ENCODE peak calls at places on chromosomes 2 and 18, in six cellular contexts. F is AG09319, W is substantia nigra, H is posterior vena cava, Y is tibial artery, D is fibroblast of the conjunctiva. B is an unnamed sample.

GRCh38 chr2:237156131-237156856 is 70.6 kb downstream of the COPS8 start:
- DNase-seq in D (peak), F (peak), W (no peak), H (peak), Y (peak), B (no peak)

GRCh38 chr2:64943387-64944150 is 45.6 kb upstream of the SLC1A4 start:
- DNase-seq in H (peak), F (peak), W (peak), D (peak), Y (peak), B (no peak)

GRCh38 chr2:163528640-163529217 is 207.1 kb downstream of the FIGN start:
- DNase-seq in W (no peak), Y (no peak), H (no peak), F (no peak), D (no peak), B (no peak)

GRCh38 chr2:167596072-167596471 is 651.3 kb downstream of the STK39 start:
- DNase-seq in F (no peak), D (no peak), H (no peak), W (no peak), Y (no peak), B (no peak)

GRCh38 chr2:233426619-233427342 is 72.5 kb downstream of the DGKD start:
- DNase-seq in Y (peak), W (no peak), F (peak), H (no peak), D (peak), B (no peak)

GRCh38 chr18:7488571-7488970 is 78.5 kb upstream of the PTPRM start:
- DNase-seq in W (no peak), F (no peak), D (no peak), H (no peak), Y (no peak), B (no peak)

GRCh38 chr2:173427887-173428683 is 73.4 kb downstream of the CDCA7 start:
- DNase-seq in D (no peak), F (no peak), W (no peak), H (no peak), Y (no peak), B (no peak)

GRCh38 chr18:45887585-45887984 is 62.1 kb downstream of the SIGLEC15 start:
- DNase-seq in Y (no peak), W (no peak), F (no peak), D (no peak), H (no peak), B (no peak)

GRCh38 chr2:171434671-171434980 is 600 bp downstream of the DCAF17 start:
- DNase-seq in D (peak), W (peak), H (no peak), Y (no peak), F (no peak), B (no peak)

GRCh38 chr18:42706618-42707017 is 408.9 kb downstream of the RIT2 start:
- DNase-seq in D (no peak), Y (no peak), F (no peak), H (no peak), W (no peak), B (no peak)

GRCh38 chr2:48059975-48060374 is 153.7 kb upstream of the FBXO11 start:
- DNase-seq in W (no peak), F (no peak), H (no peak), D (no peak), Y (no peak), B (no peak)

GRCh38 chr2:221492606-221493005 is 79.5 kb downstream of the EPHA4 start:
- DNase-seq in H (no peak), W (no peak), D (peak), Y (no peak), F (no peak), B (no peak)

GRCh38 chr2:230779141-230779523 is 66.5 kb downstream of the CAB39 start:
- DNase-seq in W (no peak), Y (no peak), F (no peak), H (no peak), D (no peak), B (no peak)

GRCh38 chr2:42906557-42907380 is 114.4 kb upstream of the HAAO start:
- DNase-seq in F (peak), D (peak), H (peak), W (peak), Y (peak), B (no peak)

GRCh38 chr18:8807502-8807833 is 102.1 kb downstream of the MTCL1 start:
- DNase-seq in W (no peak), Y (no peak), D (no peak), H (no peak), F (no peak), B (no peak)

GRCh38 chr2:199862779-199863178 is 11.8 kb upstream of the FTCDNL1 start:
- DNase-seq in F (no peak), W (no peak), D (no peak), Y (no peak), H (no peak), B (no peak)

GRCh38 chr2:205768815-205769493 is 86.7 kb downstream of the NRP2 start:
- DNase-seq in H (no peak), W (no peak), F (no peak), Y (no peak), D (peak), B (no peak)

GRCh38 chr2:231280861-231281260 is 82.4 kb downstream of the ARMC9 start:
- DNase-seq in Y (no peak), W (no peak), F (no peak), D (no peak), H (no peak), B (no peak)

GRCh38 chr2:71071681-71072398 is 3.4 kb downstream of the NAGK start:
- DNase-seq in Y (no peak), H (no peak), W (peak), D (no peak), F (no peak), B (no peak)

GRCh38 chr2:30060562-30060961 is 86.2 kb upstream of the YPEL5 start:
- DNase-seq in F (no peak), H (no peak), W (no peak), D (no peak), Y (no peak), B (no peak)

GRCh38 chr18:2108581-2108980 is 462.7 kb downstream of the METTL4 start:
- DNase-seq in W (no peak), Y (no peak), F (no peak), D (no peak), H (no peak), B (no peak)

GRCh38 chr2:142756430-142756829 is 121.0 kb upstream of the KYNU start:
- DNase-seq in F (no peak), H (no peak), Y (no peak), W (no peak), D (no peak), B (no peak)

GRCh38 chr2:100125641-100126040 is 16.7 kb downstream of the AFF3 start:
- DNase-seq in D (no peak), F (no peak), W (no peak), Y (no peak), H (no peak), B (no peak)

GRCh38 chr18:30451976-30452375 is 590.6 kb downstream of the DSC3 start:
- DNase-seq in Y (no peak), F (no peak), D (no peak), W (no peak), H (no peak), B (no peak)

GRCh38 chr18:44974174-44974573 is 293.5 kb downstream of the SETBP1 start:
- DNase-seq in Y (no peak), H (no peak), W (no peak), D (no peak), F (no peak), B (no peak)

GRCh38 chr2:177147093-177147694 is 65.4 kb upstream of the HNRNPA3 start:
- DNase-seq in D (peak), F (no peak), W (no peak), Y (no peak), H (no peak), B (peak)

GRCh38 chr2:127420039-127420864 is 2.0 kb downstream of the PROC start:
- DNase-seq in Y (no peak), D (no peak), W (no peak), F (no peak), H (no peak), B (no peak)

B was measured in SK-N-MC.